ENCODE peak calls at places on chromosomes 4 and X, in five cellular contexts. K, Z, Y, A and B are unnamed samples. For H3K4me1, the result is how much of the 10 kb centered on the place peaks cover.

GRCh38 chrX:115311666-115312065 is 22.2 kb downstream of the LUZP4 start:
- DNase-seq in K (no peak), Z (no peak), Y (no peak), A (no peak), B (no peak)

GRCh38 chrX:10166731-10167149 is 10.0 kb downstream of the CLCN4 start:
- DNase-seq in K (peak), Z (no peak), Y (no peak), A (peak), B (no peak)

GRCh38 chr4:102552781-102553180 is 51.6 kb downstream of the NFKB1 start:
- DNase-seq in K (no peak), Z (no peak), Y (peak), A (no peak), B (no peak)

GRCh38 chr4:6278801-6279197 is 9.1 kb downstream of the WFS1 start:
- DNase-seq in K (no peak), Z (peak), Y (peak), A (peak), B (peak)

GRCh38 chr4:153083447-153083921 is 120.8 kb upstream of the TRIM2 start:
- DNase-seq in K (no peak), Z (peak), Y (peak), A (peak), B (peak)

GRCh38 chr4:72629540-72629939 is 60.5 kb upstream of the ADAMTS3 start:
- DNase-seq in K (no peak), Z (no peak), Y (no peak), A (no peak), B (no peak)

GRCh38 chr4:38237139-38237538 is 276.9 kb downstream of the PTTG2 start:
- DNase-seq in K (no peak), Z (no peak), Y (peak), A (peak), B (no peak)

GRCh38 chrX:70434914-70435586 is 9.6 kb upstream of the DLG3 start:
- DNase-seq in K (no peak), Z (peak), Y (no peak), A (no peak), B (peak)

GRCh38 chr4:23991444-23991843 is 101.6 kb upstream of the PPARGC1A start:
- DNase-seq in K (no peak), Z (no peak), Y (no peak), A (no peak), B (no peak)

GRCh38 chr4:78608684-78609083 is 57.1 kb downstream of the ANXA3 start:
- DNase-seq in K (no peak), Z (no peak), Y (no peak), A (no peak), B (no peak)
- H3K4me1 ChIP-seq in K (under half), Z (under half), Y (under half), A (under half), B (under half)

GRCh38 chr4:18014269-18014668 is 7.3 kb downstream of the LCORL start:
- DNase-seq in K (no peak), Z (no peak), Y (no peak), A (no peak), B (no peak)
- TF ChIP-seq CTCF in K (no peak), Z (no peak), Y (no peak), A (no peak), B (no peak)

DNA sequence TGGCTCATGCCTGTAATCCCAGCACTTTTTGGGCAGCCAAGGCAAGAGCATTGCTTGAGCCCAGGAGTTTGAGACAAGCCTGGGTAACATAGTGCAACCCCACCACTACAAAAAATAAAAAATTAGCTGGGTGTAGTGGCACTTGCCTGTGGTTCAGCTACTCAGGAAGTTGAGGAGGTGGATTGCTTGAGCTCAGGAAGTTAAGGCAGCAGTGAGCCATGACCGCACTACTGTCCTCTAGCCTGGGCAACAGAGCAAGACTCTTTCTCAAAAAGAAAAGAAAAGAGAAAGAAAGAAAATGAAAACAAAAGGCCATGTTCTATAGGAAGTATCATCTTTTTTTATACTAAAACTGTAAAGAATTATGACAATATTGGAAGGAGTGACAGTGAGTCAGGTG is 38.5 kb downstream of the NEK1 start:
- DNase-seq in K (no peak), Z (no peak), Y (no peak), A (no peak), B (no peak)
- H3K4me1 ChIP-seq in K (under half), Z (under half), Y (under half), A (under half), B (under half)

DNA sequence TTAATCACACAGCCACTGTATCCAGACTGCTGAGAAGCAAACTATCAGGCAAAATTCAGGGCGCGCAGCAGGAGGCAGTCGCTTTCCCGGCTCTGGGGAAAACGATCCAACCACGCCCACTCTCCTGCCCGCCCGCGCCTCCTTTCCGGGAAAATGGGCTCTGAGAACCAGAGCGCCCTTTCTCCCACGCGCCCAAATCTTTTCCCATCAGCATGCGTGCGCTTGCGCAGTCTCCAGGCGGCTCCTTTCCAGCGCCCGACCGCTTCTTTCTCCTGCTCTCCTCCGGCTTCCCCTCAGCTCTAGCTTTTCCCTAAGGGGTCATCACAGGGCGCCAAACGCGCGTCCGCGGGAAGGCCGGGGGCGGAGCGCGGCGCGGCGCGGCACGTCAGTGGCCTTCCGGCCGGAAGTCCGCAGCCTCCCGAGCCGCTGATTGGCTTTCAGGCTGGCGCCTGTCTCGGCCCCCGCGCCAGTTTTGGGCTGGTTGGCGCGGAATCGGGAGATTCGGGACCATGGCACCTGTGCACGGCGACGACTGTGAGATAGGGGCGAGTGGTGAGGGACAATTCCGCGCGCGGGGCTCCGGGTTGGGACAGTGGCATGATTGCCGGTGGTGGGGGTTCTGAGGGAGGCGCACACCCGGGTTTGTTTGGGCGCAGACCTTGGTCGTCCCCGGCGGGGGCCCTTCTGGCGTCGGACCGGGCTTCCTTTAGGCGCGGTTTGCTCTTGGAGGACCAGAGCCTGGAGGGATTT is at the start of gene POLA1:
- DNase-seq in K (peak), Z (peak), Y (peak), A (peak), B (peak)
- TF ChIP-seq CTCF in K (peak), Z (no peak), Y (peak), A (peak), B (peak)

GRCh38 chrX:71622347-71623104 is 4.2 kb upstream of the CXCR3 start:
- DNase-seq in K (peak), Z (peak), Y (peak), A (peak), B (peak)
- H3K4me1 ChIP-seq in K (under half), Z (under half), Y (under half), A (half or more), B (under half)

GRCh38 chr4:182925298-182925738 is 8.1 kb upstream of the DCTD start:
- DNase-seq in K (peak), Z (peak), Y (peak), A (peak), B (peak)
- TF ChIP-seq CTCF in K (peak), Z (peak), Y (peak), A (peak), B (peak)

GRCh38 chr4:76703676-76704075 is 194.3 kb downstream of the SOWAHB start:
- DNase-seq in K (no peak), Z (no peak), Y (no peak), A (no peak), B (no peak)
- H3K4me1 ChIP-seq in K (under half), Z (under half), Y (under half), A (under half), B (under half)

DNA sequence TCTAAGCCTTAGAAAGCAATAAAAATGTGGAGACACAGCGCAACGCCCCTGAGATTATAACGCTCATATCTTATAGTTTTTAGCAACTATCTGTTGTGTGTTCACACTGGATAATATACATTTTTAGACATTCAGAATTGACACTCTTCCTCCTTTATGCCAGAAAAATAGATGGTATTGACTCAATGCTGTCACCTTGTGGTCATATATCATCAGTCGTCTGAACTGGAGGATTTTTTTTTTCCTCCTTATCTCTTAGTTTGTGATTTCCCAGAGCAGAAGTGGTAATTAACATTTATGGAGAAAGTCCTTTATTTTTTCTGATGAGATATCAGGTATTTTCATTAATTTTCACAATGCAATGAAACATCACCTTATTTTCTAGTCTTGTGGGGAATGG is 759.6 kb downstream of the RAB28 start:
- DNase-seq in K (no peak), Z (no peak), Y (peak), A (peak), B (no peak)
- TF ChIP-seq CTCF in K (peak), Z (peak), Y (peak), A (peak), B (no peak)

DNA sequence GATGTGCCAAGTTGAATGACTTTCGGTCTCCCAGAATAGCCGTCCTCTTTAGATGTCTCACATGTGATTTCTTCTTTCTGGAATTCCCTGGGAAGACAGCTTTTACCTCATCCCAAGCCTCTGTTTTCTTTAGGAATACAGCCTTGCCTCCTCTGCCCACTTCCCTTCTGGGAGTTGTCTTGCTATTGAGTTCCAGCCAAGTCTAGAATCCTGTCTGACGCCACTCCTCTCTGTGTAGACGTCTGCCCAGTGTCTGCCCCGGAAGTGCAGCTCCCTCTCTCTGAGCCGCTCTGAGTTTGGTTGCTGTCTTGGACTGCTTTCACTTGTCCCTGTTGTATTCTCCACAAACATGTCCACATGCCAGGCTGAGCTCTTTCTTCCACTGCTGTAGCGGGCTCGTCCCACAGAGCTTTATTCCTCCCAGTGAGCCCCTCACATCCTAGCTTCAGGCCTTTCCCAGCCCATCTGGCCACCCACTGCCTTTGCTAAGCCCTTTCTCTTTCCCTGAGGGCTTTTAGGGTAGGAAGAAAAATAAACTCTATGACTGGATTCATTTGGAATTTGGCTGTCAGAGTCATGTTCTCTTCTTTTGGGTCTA is 9.0 kb upstream of the IGFBP7 start:
- DNase-seq in K (no peak), Z (peak), Y (peak), A (no peak), B (peak)
- H3K4me1 ChIP-seq in K (under half), Z (under half), Y (under half), A (under half), B (under half)